ENCODE peak calls at places on chromosomes 11 and 22, in seven cellular contexts. B, E, T, C, K, N and X are unnamed samples.

GRCh38 chr11:61460474-61460881 is 30.6 kb downstream of the SDHAF2 start:
- DNase-seq in B (no peak), E (no peak), T (no peak), C (no peak), K (no peak), N (no peak), X (no peak)

GRCh38 chr11:106999203-106999602 is 19.1 kb downstream of the GUCY1A2 start:
- DNase-seq in B (no peak), E (no peak), T (no peak), C (no peak), K (no peak), N (no peak), X (no peak)

GRCh38 chr11:113201055-113201818 is 113.1 kb upstream of the TTC12 start:
- DNase-seq in B (no peak), E (no peak), T (no peak), C (no peak), K (no peak), N (no peak), X (no peak)

GRCh38 chr11:20208622-20209090 is 48.4 kb upstream of the DBX1 start:
- DNase-seq in B (no peak), E (no peak), T (no peak), C (no peak), K (no peak), N (no peak), X (no peak)

GRCh38 chr11:73729594-73730206 is 31.2 kb downstream of the RAB6A start:
- DNase-seq in B (no peak), E (no peak), T (no peak), C (no peak), K (no peak), N (no peak), X (no peak)

GRCh38 chr11:95608093-95608492 is 181.5 kb downstream of the FAM76B start:
- DNase-seq in B (no peak), E (no peak), T (no peak), C (no peak), K (no peak), N (no peak), X (no peak)

GRCh38 chr11:69510471-69511357 is 29.3 kb downstream of the LINC01488 start:
- DNase-seq in B (no peak), E (peak), T (no peak), C (no peak), K (no peak), N (no peak), X (no peak)

GRCh38 chr11:134474942-134475341 is 62.9 kb upstream of the B3GAT1 start:
- DNase-seq in B (no peak), E (no peak), T (no peak), C (no peak), K (no peak), N (no peak), X (no peak)

GRCh38 chr11:66852466-66853241 is 4.2 kb upstream of the LRFN4 start:
- DNase-seq in B (no peak), E (no peak), T (peak), C (no peak), K (no peak), N (no peak), X (no peak)

GRCh38 chr11:2748061-2748813 is 48.4 kb upstream of the KCNQ1OT1 start:
- DNase-seq in B (no peak), E (no peak), T (peak), C (no peak), K (no peak), N (no peak), X (no peak)

GRCh38 chr11:14259186-14259784 is 99.7 kb downstream of the RRAS2 start:
- DNase-seq in B (no peak), E (no peak), T (no peak), C (no peak), K (no peak), N (no peak), X (no peak)

GRCh38 chr11:9972917-9973504 is 309.1 kb downstream of the SWAP70 start:
- DNase-seq in B (peak), E (peak), T (no peak), C (peak), K (no peak), N (no peak), X (no peak)

GRCh38 chr22:42399315-42400271 is 32.6 kb downstream of the NFAM1 start:
- DNase-seq in B (no peak), E (peak), T (no peak), C (no peak), K (no peak), N (no peak), X (no peak)

GRCh38 chr11:76880314-76880713 is 19.6 kb downstream of the ACER3 start:
- DNase-seq in B (no peak), E (peak), T (no peak), C (no peak), K (no peak), N (no peak), X (no peak)

GRCh38 chr11:68142028-68142412 is 20.8 kb upstream of the CHKA start:
- DNase-seq in B (no peak), E (no peak), T (peak), C (peak), K (no peak), N (no peak), X (peak)

GRCh38 chr22:26485013-26485412 is 1.3 kb downstream of the SRRD start:
- DNase-seq in B (no peak), E (no peak), T (no peak), C (no peak), K (no peak), N (no peak), X (no peak)

GRCh38 chr11:113372317-113372716 is 15.3 kb upstream of the ANKK1 start:
- DNase-seq in B (no peak), E (no peak), T (no peak), C (no peak), K (no peak), N (no peak), X (no peak)

GRCh38 chr22:47808236-47808845 is 1045.9 kb downstream of the TBC1D22A start:
- DNase-seq in B (no peak), E (no peak), T (no peak), C (no peak), K (no peak), N (no peak), X (no peak)

GRCh38 chr11:32374261-32374711 is 61.1 kb downstream of the WT1 start:
- DNase-seq in B (no peak), E (peak), T (no peak), C (no peak), K (peak), N (no peak), X (no peak)

GRCh38 chr11:71240865-71241691 is 11.3 kb downstream of the SHANK2 start:
- DNase-seq in B (peak), E (peak), T (no peak), C (peak), K (peak), N (no peak), X (no peak)

GRCh38 chr11:73343076-73343833 is 32.9 kb upstream of the RELT start:
- DNase-seq in B (no peak), E (no peak), T (no peak), C (no peak), K (no peak), N (no peak), X (no peak)

GRCh38 chr11:111623527-111624030 is 21.3 kb downstream of the SIK2 start:
- DNase-seq in B (no peak), E (no peak), T (no peak), C (no peak), K (peak), N (no peak), X (no peak)

GRCh38 chr11:64620286-64620962 is 29.4 kb downstream of the SLC22A12 start:
- DNase-seq in B (no peak), E (peak), T (no peak), C (peak), K (no peak), N (no peak), X (no peak)

GRCh38 chr11:88623536-88623935 is 286.0 kb upstream of the CTSC start:
- DNase-seq in B (peak), E (peak), T (no peak), C (no peak), K (no peak), N (no peak), X (no peak)

GRCh38 chr11:82767123-82767522 is 33.5 kb upstream of the FAM181B start:
- DNase-seq in B (no peak), E (no peak), T (no peak), C (no peak), K (no peak), N (no peak), X (no peak)

GRCh38 chr22:36544107-36544620 is 15.2 kb upstream of the EIF3D start:
- DNase-seq in B (peak), E (peak), T (peak), C (no peak), K (no peak), N (no peak), X (no peak)

GRCh38 chr11:105968021-105968697 is 53.9 kb downstream of the MSANTD4 start:
- DNase-seq in B (peak), E (peak), T (no peak), C (no peak), K (no peak), N (no peak), X (no peak)

GRCh38 chr22:48885919-48886305 is 941.8 kb downstream of the BRD1 start:
- DNase-seq in B (no peak), E (no peak), T (no peak), C (no peak), K (no peak), N (no peak), X (no peak)

GRCh38 chr11:64558065-64558745 is 32.8 kb upstream of the SLC22A12 start:
- DNase-seq in B (no peak), E (no peak), T (no peak), C (no peak), K (no peak), N (no peak), X (no peak)

GRCh38 chr11:125957623-125958330 is 11.9 kb downstream of the VSIG10L2 start:
- DNase-seq in B (no peak), E (no peak), T (no peak), C (no peak), K (no peak), N (no peak), X (no peak)

GRCh38 chr11:77047007-77047927 is 13.1 kb downstream of the B3GNT6 start:
- DNase-seq in B (peak), E (peak), T (no peak), C (peak), K (peak), N (peak), X (peak)

GRCh38 chr11:73106347-73106746 is 35.8 kb downstream of the FCHSD2 start:
- DNase-seq in B (no peak), E (no peak), T (no peak), C (no peak), K (no peak), N (no peak), X (no peak)

GRCh38 chr11:76691655-76692054 is 21.1 kb upstream of the LRRC32 start:
- DNase-seq in B (no peak), E (no peak), T (no peak), C (no peak), K (no peak), N (no peak), X (no peak)

GRCh38 chr22:23638611-23639010 is 6.5 kb upstream of the DRICH1 start:
- DNase-seq in B (no peak), E (no peak), T (no peak), C (no peak), K (no peak), N (no peak), X (no peak)
- TF ChIP-seq CTCF in B (no peak), E (no peak), T (no peak), C (no peak), K (no peak), N (no peak), X (no peak)

GRCh38 chr11:121031167-121031566 is 7.3 kb downstream of the TBCEL start:
- DNase-seq in B (no peak), E (no peak), T (no peak), C (no peak), K (no peak), N (no peak), X (no peak)

GRCh38 chr11:121029813-121030445 is 6.0 kb downstream of the TBCEL start:
- DNase-seq in B (no peak), E (no peak), T (no peak), C (no peak), K (no peak), N (no peak), X (no peak)

GRCh38 chr11:121035169-121035755 is 11.4 kb downstream of the TBCEL start:
- DNase-seq in B (no peak), E (no peak), T (no peak), C (no peak), K (no peak), N (no peak), X (no peak)

GRCh38 chr11:121033635-121034034 is 9.7 kb downstream of the TBCEL start:
- DNase-seq in B (no peak), E (no peak), T (no peak), C (no peak), K (no peak), N (no peak), X (no peak)

DNA sequence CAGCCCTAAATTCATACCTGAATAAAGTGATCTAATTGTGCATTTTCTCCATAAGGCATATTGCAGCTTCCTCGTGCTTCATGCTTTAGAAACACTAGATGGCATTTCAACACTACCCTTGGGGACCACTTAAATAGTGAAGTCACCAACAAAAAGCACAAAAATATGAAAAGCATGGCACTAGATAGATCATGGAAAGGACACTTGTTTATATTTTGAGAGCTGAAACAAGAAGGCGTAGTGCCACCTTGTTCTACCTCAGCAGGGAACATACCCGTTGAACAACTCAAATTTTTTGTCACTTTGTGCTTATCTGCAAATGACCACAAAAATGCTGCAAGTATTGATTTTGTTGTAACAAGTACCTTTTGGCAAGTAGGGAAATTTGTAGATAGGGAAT is 8.6 kb downstream of the TBCEL start:
- DNase-seq in B (no peak), E (peak), T (no peak), C (no peak), K (no peak), N (no peak), X (no peak)
- TF ChIP-seq CTCF in B (no peak), E (no peak), T (no peak), C (no peak), K (no peak), N (no peak), X (no peak)

GRCh38 chr22:29511126-29511854 is 31.3 kb downstream of the NEFH start:
- DNase-seq in B (no peak), E (no peak), T (no peak), C (no peak), K (no peak), N (no peak), X (no peak)
- TF ChIP-seq CTCF in B (no peak), E (no peak), T (no peak), C (no peak), K (no peak), N (no peak), X (no peak)

DNA sequence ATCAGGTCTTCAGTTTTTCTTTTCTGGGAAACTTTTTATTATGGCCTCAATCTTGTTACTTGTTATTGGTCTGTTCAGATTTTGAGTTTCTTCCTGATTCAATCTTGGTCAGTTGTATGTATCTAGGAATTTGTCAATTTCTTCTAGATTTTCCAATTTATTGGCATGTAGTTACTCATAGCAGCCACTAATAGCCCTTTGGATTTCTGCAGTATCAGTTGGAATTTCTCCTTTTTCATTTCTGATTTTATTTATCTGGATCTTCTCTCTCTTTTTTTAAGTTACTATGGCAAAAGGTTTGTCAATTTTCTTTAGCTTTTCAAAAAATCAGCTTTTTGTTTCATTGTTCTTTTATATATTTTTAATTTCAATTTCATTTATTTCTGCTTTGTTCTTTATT is 419.6 kb upstream of the KIRREL3 start:
- DNase-seq in B (no peak), E (no peak), T (no peak), C (no peak), K (no peak), N (no peak), X (no peak)
- TF ChIP-seq CTCF in B (no peak), E (no peak), T (no peak), C (no peak), K (no peak), N (no peak), X (no peak)

DNA sequence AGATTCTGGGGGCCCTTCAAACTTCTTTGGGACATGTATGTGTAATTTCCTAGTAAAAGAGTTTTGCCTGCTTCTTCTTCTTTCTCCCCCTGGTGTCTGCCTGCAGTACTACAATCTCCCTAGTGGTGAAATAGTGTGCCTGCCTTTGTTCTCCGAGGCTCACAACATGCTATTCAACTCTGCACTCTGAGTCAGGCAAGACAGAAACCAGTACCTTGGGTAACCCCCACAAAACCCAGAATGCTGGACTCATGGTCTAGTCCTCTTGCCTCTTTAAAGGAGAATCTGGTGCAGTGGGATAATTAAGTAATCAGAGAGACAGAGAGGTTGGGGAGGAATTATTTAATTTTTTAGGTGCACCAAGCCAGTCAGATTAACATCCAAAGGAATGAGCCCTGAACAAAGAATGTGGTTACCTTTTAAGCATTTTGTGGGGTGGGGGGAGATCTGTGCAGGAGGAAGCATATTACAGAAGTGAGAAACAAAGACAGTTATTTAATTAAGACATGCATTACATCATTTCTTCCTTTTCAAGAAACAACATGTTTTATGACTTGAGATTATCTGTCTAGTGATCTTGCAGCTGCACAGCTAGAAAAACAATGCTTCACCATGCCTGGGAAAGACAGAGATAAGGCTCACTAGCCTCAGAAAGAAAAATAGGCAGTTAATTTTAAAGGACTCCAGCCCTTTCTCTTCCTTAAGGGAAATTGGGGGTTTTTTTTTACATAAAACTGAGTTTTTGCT is 11.0 kb upstream of the MS4A6A start:
- DNase-seq in B (no peak), E (peak), T (no peak), C (peak), K (peak), N (no peak), X (peak)
- TF ChIP-seq CTCF in B (peak), E (peak), T (peak), C (peak), K (peak), N (peak), X (peak)

GRCh38 chr11:47406896-47407745 is 1.3 kb upstream of the SLC39A13 start:
- DNase-seq in B (no peak), E (peak), T (no peak), C (no peak), K (no peak), N (no peak), X (no peak)
- TF ChIP-seq CTCF in B (no peak), E (peak), T (no peak), C (no peak), K (no peak), N (peak), X (no peak)

DNA sequence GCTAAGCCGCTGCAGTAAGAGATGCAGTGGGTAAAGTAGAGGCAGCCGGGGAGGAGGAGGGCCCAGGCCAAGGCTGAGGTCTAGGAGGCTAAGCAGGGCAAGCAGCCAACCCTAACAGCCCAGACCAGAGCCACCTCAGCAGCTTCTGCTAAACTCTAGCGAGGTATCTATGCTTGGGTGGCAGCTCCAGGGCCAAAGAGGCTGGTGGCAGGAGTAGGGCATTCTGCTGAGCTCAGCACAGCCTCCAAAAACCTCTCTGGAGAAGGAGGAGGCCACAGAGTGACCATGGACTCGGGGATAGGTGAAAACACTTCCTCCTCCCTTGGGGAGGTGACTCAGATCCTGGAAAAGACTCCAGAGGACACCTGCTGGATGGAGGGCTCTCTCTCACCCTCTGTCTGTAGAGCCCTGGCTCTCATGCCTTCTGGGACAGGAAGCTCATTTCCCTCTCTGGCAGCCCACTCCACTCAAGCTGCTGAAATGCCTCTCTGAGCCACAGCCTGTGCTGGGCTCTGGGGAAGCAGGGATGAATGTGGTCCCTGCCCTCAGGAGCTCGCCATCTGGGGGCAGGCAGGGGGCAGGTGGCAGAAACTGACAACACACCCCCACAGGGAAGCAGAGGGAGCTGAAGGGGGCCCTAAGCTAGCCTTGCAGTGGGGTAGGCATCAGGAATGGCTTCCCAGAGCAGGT is 16.5 kb upstream of the TPBGL start:
- DNase-seq in B (no peak), E (no peak), T (no peak), C (peak), K (no peak), N (no peak), X (no peak)
- TF ChIP-seq CTCF in B (no peak), E (no peak), T (no peak), C (no peak), K (no peak), N (no peak), X (no peak)

GRCh38 chr11:78259777-78260470 is 71.2 kb downstream of the USP35 start:
- DNase-seq in B (no peak), E (no peak), T (no peak), C (no peak), K (no peak), N (no peak), X (no peak)

GRCh38 chr11:78257654-78258053 is 68.9 kb downstream of the USP35 start:
- DNase-seq in B (no peak), E (no peak), T (no peak), C (no peak), K (no peak), N (no peak), X (no peak)

GRCh38 chr11:78255919-78256318 is 67.2 kb downstream of the USP35 start:
- DNase-seq in B (no peak), E (no peak), T (no peak), C (no peak), K (no peak), N (no peak), X (no peak)

GRCh38 chr11:78254263-78254662 is 65.5 kb downstream of the USP35 start:
- DNase-seq in B (no peak), E (no peak), T (no peak), C (no peak), K (no peak), N (no peak), X (no peak)

DNA sequence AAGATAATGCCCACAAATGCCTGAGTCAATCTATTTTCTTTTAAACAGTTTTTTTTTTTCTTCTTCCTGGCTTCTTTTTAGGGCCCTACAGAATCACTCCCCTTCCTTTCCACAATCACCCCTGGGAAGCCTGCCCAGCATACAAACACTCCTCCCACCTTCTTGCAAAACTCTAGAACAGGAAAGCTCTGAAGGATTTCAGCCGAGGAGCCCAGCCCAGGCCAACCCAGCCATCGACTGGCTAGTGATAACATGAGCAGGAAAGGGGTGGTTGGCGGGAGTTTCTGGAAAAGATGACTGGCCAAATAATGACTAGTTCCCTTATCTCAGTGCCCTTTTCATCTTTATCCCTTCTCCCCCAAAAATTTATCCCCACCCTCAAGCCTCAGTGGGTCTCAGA is 68.2 kb downstream of the USP35 start:
- DNase-seq in B (peak), E (peak), T (peak), C (peak), K (no peak), N (peak), X (no peak)
- TF ChIP-seq CTCF in B (no peak), E (no peak), T (no peak), C (no peak), K (no peak), N (no peak), X (no peak)